ENCODE peak calls at places on chromosomes 13 and 19, in nine cellular contexts. One of them, this sample, is unnamed.
A peak's percentile ranks its signal among the peaks of the same experiment; 100 is the strongest.

GRCh38 chr13:93249259-93249917 is 22.8 kb downstream of the GPC6 start:
- DNase-seq in tibial nerve: no peak
- DNase-seq in activated B cell treated with CpG ODN at 0.5 μM for 24 hours: no peak
- DNase-seq in neural progenitor cell: no peak
- DNase-seq in PC-9: no peak
- DNase-seq in tibial artery: no peak
- DNase-seq in colonic mucosa: no peak
- DNase-seq in lower lobe of right lung: no peak
- DNase-seq in coronary artery: no peak
- DNase-seq in this sample: no peak

GRCh38 chr13:95354680-95355487 is 53.6 kb upstream of the ABCC4 start:
- DNase-seq in tibial nerve: no peak
- DNase-seq in activated B cell treated with CpG ODN at 0.5 μM for 24 hours: no peak
- DNase-seq in neural progenitor cell: peak; percentile 39
- DNase-seq in PC-9: no peak
- DNase-seq in tibial artery: no peak
- DNase-seq in colonic mucosa: no peak
- DNase-seq in lower lobe of right lung: no peak
- DNase-seq in coronary artery: no peak
- DNase-seq in this sample: no peak

GRCh38 chr13:107361666-107362065 is 793.7 kb upstream of the ARGLU1 start:
- DNase-seq in tibial nerve: no peak
- DNase-seq in activated B cell treated with CpG ODN at 0.5 μM for 24 hours: no peak
- DNase-seq in neural progenitor cell: no peak
- DNase-seq in PC-9: no peak
- DNase-seq in tibial artery: no peak
- DNase-seq in colonic mucosa: no peak
- DNase-seq in lower lobe of right lung: no peak
- DNase-seq in coronary artery: no peak
- DNase-seq in this sample: no peak

GRCh38 chr19:49442793-49443365 is 1.6 kb upstream of the SLC17A7 start:
- DNase-seq in tibial nerve: peak; percentile 97
- DNase-seq in activated B cell treated with CpG ODN at 0.5 μM for 24 hours: peak; percentile 66
- DNase-seq in neural progenitor cell: peak; percentile 99
- DNase-seq in PC-9: peak; percentile 96
- DNase-seq in tibial artery: peak; percentile 96
- DNase-seq in colonic mucosa: peak; percentile 96
- DNase-seq in lower lobe of right lung: peak; percentile 96
- DNase-seq in coronary artery: peak; percentile 96
- DNase-seq in this sample: no peak

GRCh38 chr13:80612804-80613203 is 271.9 kb upstream of the SPRY2 start:
- DNase-seq in tibial nerve: no peak
- DNase-seq in activated B cell treated with CpG ODN at 0.5 μM for 24 hours: no peak
- DNase-seq in neural progenitor cell: peak; percentile 10
- DNase-seq in PC-9: no peak
- DNase-seq in tibial artery: no peak
- DNase-seq in colonic mucosa: no peak
- DNase-seq in lower lobe of right lung: no peak
- DNase-seq in coronary artery: no peak
- DNase-seq in this sample: no peak

GRCh38 chr19:16367269-16367683 is 42.6 kb downstream of the KLF2 start:
- DNase-seq in tibial nerve: no peak
- DNase-seq in activated B cell treated with CpG ODN at 0.5 μM for 24 hours: no peak
- DNase-seq in neural progenitor cell: no peak
- DNase-seq in PC-9: no peak
- DNase-seq in tibial artery: no peak
- DNase-seq in colonic mucosa: no peak
- DNase-seq in lower lobe of right lung: peak; percentile 54
- DNase-seq in coronary artery: no peak
- DNase-seq in this sample: peak; percentile 62

GRCh38 chr13:29539866-29540265 is 55.6 kb downstream of the SLC7A1 start:
- DNase-seq in tibial nerve: no peak
- DNase-seq in activated B cell treated with CpG ODN at 0.5 μM for 24 hours: no peak
- DNase-seq in neural progenitor cell: no peak
- DNase-seq in PC-9: no peak
- DNase-seq in tibial artery: no peak
- DNase-seq in colonic mucosa: no peak
- DNase-seq in lower lobe of right lung: no peak
- DNase-seq in coronary artery: no peak
- DNase-seq in this sample: no peak

GRCh38 chr13:112828082-112828699 is 138.4 kb downstream of the ATP11A start:
- DNase-seq in tibial nerve: no peak
- DNase-seq in activated B cell treated with CpG ODN at 0.5 μM for 24 hours: no peak
- DNase-seq in neural progenitor cell: no peak
- DNase-seq in PC-9: no peak
- DNase-seq in tibial artery: no peak
- DNase-seq in colonic mucosa: no peak
- DNase-seq in lower lobe of right lung: no peak
- DNase-seq in coronary artery: no peak
- DNase-seq in this sample: no peak

GRCh38 chr13:30376426-30377311 is 45.6 kb upstream of the UBE2L5 start:
- DNase-seq in tibial nerve: no peak
- DNase-seq in activated B cell treated with CpG ODN at 0.5 μM for 24 hours: peak; percentile 45
- DNase-seq in neural progenitor cell: no peak
- DNase-seq in PC-9: no peak
- DNase-seq in tibial artery: no peak
- DNase-seq in colonic mucosa: peak; percentile 69
- DNase-seq in lower lobe of right lung: no peak
- DNase-seq in coronary artery: no peak
- DNase-seq in this sample: peak; percentile 67

GRCh38 chr13:50001287-50001686 is 4.4 kb downstream of the TRIM13 start:
- DNase-seq in tibial nerve: no peak
- DNase-seq in activated B cell treated with CpG ODN at 0.5 μM for 24 hours: no peak
- DNase-seq in neural progenitor cell: no peak
- DNase-seq in PC-9: no peak
- DNase-seq in tibial artery: no peak
- DNase-seq in colonic mucosa: no peak
- DNase-seq in lower lobe of right lung: no peak
- DNase-seq in coronary artery: no peak
- DNase-seq in this sample: no peak

GRCh38 chr13:32548837-32549236 is 10.2 kb upstream of the N4BP2L2 start:
- DNase-seq in tibial nerve: no peak
- DNase-seq in activated B cell treated with CpG ODN at 0.5 μM for 24 hours: no peak
- DNase-seq in neural progenitor cell: no peak
- DNase-seq in PC-9: no peak
- DNase-seq in tibial artery: no peak
- DNase-seq in colonic mucosa: no peak
- DNase-seq in lower lobe of right lung: no peak
- DNase-seq in coronary artery: no peak
- DNase-seq in this sample: no peak

GRCh38 chr13:112645327-112645914 is 44.4 kb upstream of the ATP11A start:
- DNase-seq in tibial nerve: no peak
- DNase-seq in activated B cell treated with CpG ODN at 0.5 μM for 24 hours: no peak
- DNase-seq in neural progenitor cell: no peak
- DNase-seq in PC-9: no peak
- DNase-seq in tibial artery: no peak
- DNase-seq in colonic mucosa: no peak
- DNase-seq in lower lobe of right lung: peak; percentile 25
- DNase-seq in coronary artery: no peak
- DNase-seq in this sample: no peak

GRCh38 chr19:29511768-29512167 is 14.0 kb upstream of the VSTM2B start:
- DNase-seq in tibial nerve: no peak
- DNase-seq in activated B cell treated with CpG ODN at 0.5 μM for 24 hours: no peak
- DNase-seq in neural progenitor cell: no peak
- DNase-seq in PC-9: no peak
- DNase-seq in tibial artery: no peak
- DNase-seq in colonic mucosa: no peak
- DNase-seq in lower lobe of right lung: no peak
- DNase-seq in coronary artery: no peak
- DNase-seq in this sample: no peak

GRCh38 chr19:49014123-49014869 is 2.6 kb downstream of the LHB start:
- DNase-seq in tibial nerve: no peak
- DNase-seq in activated B cell treated with CpG ODN at 0.5 μM for 24 hours: no peak
- DNase-seq in neural progenitor cell: no peak
- DNase-seq in PC-9: no peak
- DNase-seq in tibial artery: no peak
- DNase-seq in colonic mucosa: no peak
- DNase-seq in lower lobe of right lung: no peak
- DNase-seq in coronary artery: no peak
- DNase-seq in this sample: no peak

GRCh38 chr13:110592670-110593069 is 22.7 kb upstream of the NAXD start:
- DNase-seq in tibial nerve: no peak
- DNase-seq in activated B cell treated with CpG ODN at 0.5 μM for 24 hours: no peak
- DNase-seq in neural progenitor cell: no peak
- DNase-seq in PC-9: no peak
- DNase-seq in tibial artery: no peak
- DNase-seq in colonic mucosa: no peak
- DNase-seq in lower lobe of right lung: no peak
- DNase-seq in coronary artery: no peak
- DNase-seq in this sample: no peak

GRCh38 chr13:75407998-75408397 is 74.0 kb downstream of the TBC1D4 start:
- DNase-seq in tibial nerve: no peak
- DNase-seq in activated B cell treated with CpG ODN at 0.5 μM for 24 hours: no peak
- DNase-seq in neural progenitor cell: no peak
- DNase-seq in PC-9: no peak
- DNase-seq in tibial artery: no peak
- DNase-seq in colonic mucosa: no peak
- DNase-seq in lower lobe of right lung: no peak
- DNase-seq in coronary artery: no peak
- DNase-seq in this sample: no peak

GRCh38 chr13:75414036-75414827 is 67.7 kb downstream of the TBC1D4 start:
- DNase-seq in tibial nerve: no peak
- DNase-seq in activated B cell treated with CpG ODN at 0.5 μM for 24 hours: no peak
- DNase-seq in neural progenitor cell: no peak
- DNase-seq in PC-9: no peak
- DNase-seq in tibial artery: no peak
- DNase-seq in colonic mucosa: no peak
- DNase-seq in lower lobe of right lung: no peak
- DNase-seq in coronary artery: no peak
- DNase-seq in this sample: no peak

GRCh38 chr13:75407473-75407872 is 74.5 kb downstream of the TBC1D4 start:
- DNase-seq in tibial nerve: no peak
- DNase-seq in activated B cell treated with CpG ODN at 0.5 μM for 24 hours: no peak
- DNase-seq in neural progenitor cell: no peak
- DNase-seq in PC-9: no peak
- DNase-seq in tibial artery: no peak
- DNase-seq in colonic mucosa: no peak
- DNase-seq in lower lobe of right lung: no peak
- DNase-seq in coronary artery: no peak
- DNase-seq in this sample: no peak

GRCh38 chr13:75411924-75412537 is 69.9 kb downstream of the TBC1D4 start:
- DNase-seq in tibial nerve: no peak
- DNase-seq in activated B cell treated with CpG ODN at 0.5 μM for 24 hours: no peak
- DNase-seq in neural progenitor cell: no peak
- DNase-seq in PC-9: no peak
- DNase-seq in tibial artery: no peak
- DNase-seq in colonic mucosa: no peak
- DNase-seq in lower lobe of right lung: no peak
- DNase-seq in coronary artery: no peak
- DNase-seq in this sample: no peak

DNA sequence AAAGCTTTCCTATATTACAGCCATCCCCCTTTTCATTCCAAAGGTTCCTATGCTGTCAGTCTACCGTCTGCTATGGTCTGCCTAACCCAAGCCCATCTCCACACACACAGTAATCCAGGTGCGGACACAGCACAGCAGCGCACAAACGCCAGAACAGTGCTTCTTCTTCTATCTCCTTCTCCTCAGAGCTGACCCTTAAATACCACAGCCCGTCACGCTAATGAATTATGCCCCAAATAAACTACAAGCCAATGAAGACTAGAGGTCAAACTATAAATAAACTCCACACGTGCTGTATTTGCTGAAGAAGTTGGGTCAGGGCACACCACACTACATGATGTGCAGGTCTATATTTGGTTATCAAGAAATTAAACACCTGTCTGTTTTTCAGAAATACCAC is 71.8 kb downstream of the TBC1D4 start:
- DNase-seq in tibial nerve: no peak
- DNase-seq in activated B cell treated with CpG ODN at 0.5 μM for 24 hours: no peak
- DNase-seq in neural progenitor cell: no peak
- DNase-seq in PC-9: no peak
- DNase-seq in tibial artery: no peak
- DNase-seq in colonic mucosa: no peak
- DNase-seq in lower lobe of right lung: no peak
- DNase-seq in coronary artery: no peak
- DNase-seq in this sample: no peak
- TF ChIP-seq CTCF in tibial nerve: no peak
- TF ChIP-seq CTCF in activated B cell treated with CpG ODN at 0.5 μM for 24 hours: no peak
- TF ChIP-seq CTCF in neural progenitor cell: no peak
- TF ChIP-seq CTCF in PC-9: no peak
- TF ChIP-seq CTCF in tibial artery: no peak
- TF ChIP-seq CTCF in colonic mucosa: no peak
- TF ChIP-seq CTCF in lower lobe of right lung: no peak
- TF ChIP-seq CTCF in coronary artery: no peak
- TF ChIP-seq CTCF in this sample: no peak

GRCh38 chr13:60329221-60329983 is 67.6 kb upstream of the TDRD3 start:
- DNase-seq in tibial nerve: no peak
- DNase-seq in activated B cell treated with CpG ODN at 0.5 μM for 24 hours: no peak
- DNase-seq in neural progenitor cell: peak; percentile 77
- DNase-seq in PC-9: peak; percentile 13
- DNase-seq in tibial artery: no peak
- DNase-seq in colonic mucosa: peak; percentile 42
- DNase-seq in lower lobe of right lung: peak; percentile 48
- DNase-seq in coronary artery: no peak
- DNase-seq in this sample: no peak
- TF ChIP-seq CTCF in tibial nerve: no peak
- TF ChIP-seq CTCF in activated B cell treated with CpG ODN at 0.5 μM for 24 hours: no peak
- TF ChIP-seq CTCF in neural progenitor cell: peak; percentile 80
- TF ChIP-seq CTCF in PC-9: peak; percentile 55
- TF ChIP-seq CTCF in tibial artery: peak; percentile 8
- TF ChIP-seq CTCF in colonic mucosa: no peak
- TF ChIP-seq CTCF in lower lobe of right lung: peak; percentile 41
- TF ChIP-seq CTCF in coronary artery: no peak
- TF ChIP-seq CTCF in this sample: no peak

GRCh38 chr13:87680298-87680697 is 9.1 kb downstream of the SLITRK5 start:
- DNase-seq in tibial nerve: no peak
- DNase-seq in activated B cell treated with CpG ODN at 0.5 μM for 24 hours: no peak
- DNase-seq in neural progenitor cell: no peak
- DNase-seq in PC-9: peak; percentile 38
- DNase-seq in tibial artery: no peak
- DNase-seq in colonic mucosa: no peak
- DNase-seq in lower lobe of right lung: no peak
- DNase-seq in coronary artery: no peak
- DNase-seq in this sample: no peak
- TF ChIP-seq CTCF in tibial nerve: no peak
- TF ChIP-seq CTCF in activated B cell treated with CpG ODN at 0.5 μM for 24 hours: no peak
- TF ChIP-seq CTCF in neural progenitor cell: peak; percentile 38
- TF ChIP-seq CTCF in PC-9: peak; percentile 52
- TF ChIP-seq CTCF in tibial artery: no peak
- TF ChIP-seq CTCF in colonic mucosa: no peak
- TF ChIP-seq CTCF in lower lobe of right lung: no peak
- TF ChIP-seq CTCF in coronary artery: no peak
- TF ChIP-seq CTCF in this sample: no peak

DNA sequence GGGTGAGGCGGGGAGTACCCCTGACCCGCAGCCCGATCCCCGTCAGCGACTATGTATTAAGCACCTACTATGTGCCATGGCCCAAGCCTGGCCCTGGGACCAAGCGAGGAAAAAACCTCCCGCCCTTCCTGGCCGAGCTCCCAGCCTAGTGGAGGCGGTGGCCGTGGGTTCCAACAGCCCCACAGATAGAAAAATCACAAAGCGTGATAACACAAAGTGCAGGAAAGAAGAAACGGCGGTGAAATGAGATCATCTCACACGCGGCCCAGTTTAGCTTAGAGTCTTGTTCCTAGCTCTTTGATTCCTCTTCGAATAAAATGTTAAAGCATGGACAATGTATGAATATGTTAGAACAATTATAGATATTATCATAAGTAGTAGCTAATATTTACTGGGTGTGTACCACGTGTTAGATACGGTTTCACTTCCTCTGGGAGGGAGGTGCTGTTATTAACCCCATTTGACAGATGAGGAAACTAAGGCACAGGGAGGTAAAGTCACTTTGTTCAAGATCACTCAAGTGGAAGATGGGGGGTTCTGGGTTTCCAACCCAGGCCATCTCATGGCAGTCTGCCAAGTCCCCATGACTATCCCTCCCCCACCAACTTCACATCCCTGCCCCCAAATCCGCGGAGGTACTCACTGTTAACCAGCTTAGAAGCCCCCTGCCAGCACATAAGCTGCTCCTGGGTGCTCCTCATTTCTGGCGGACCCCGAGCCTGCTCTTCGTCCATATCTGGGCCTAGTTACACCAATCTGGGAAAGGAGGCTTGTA is 1.2 kb upstream of the FXYD7 start:
- DNase-seq in tibial nerve: no peak
- DNase-seq in activated B cell treated with CpG ODN at 0.5 μM for 24 hours: no peak
- DNase-seq in neural progenitor cell: peak; percentile 42
- DNase-seq in PC-9: no peak
- DNase-seq in tibial artery: no peak
- DNase-seq in colonic mucosa: no peak
- DNase-seq in lower lobe of right lung: no peak
- DNase-seq in coronary artery: no peak
- DNase-seq in this sample: peak; percentile 26
- TF ChIP-seq CTCF in tibial nerve: peak; percentile 3
- TF ChIP-seq CTCF in activated B cell treated with CpG ODN at 0.5 μM for 24 hours: no peak
- TF ChIP-seq CTCF in neural progenitor cell: no peak
- TF ChIP-seq CTCF in PC-9: peak; percentile 18
- TF ChIP-seq CTCF in tibial artery: no peak
- TF ChIP-seq CTCF in colonic mucosa: no peak
- TF ChIP-seq CTCF in lower lobe of right lung: no peak
- TF ChIP-seq CTCF in coronary artery: no peak
- TF ChIP-seq CTCF in this sample: no peak